ENCODE peak calls at places on chromosomes 4 and X, in four cellular contexts. H is stomach, W is endothelial cell of umbilical vein, Y is sigmoid colon. N is an unnamed sample.

GRCh38 chr4:6893449-6894085 is 16.1 kb upstream of the TBC1D14 start:
- DNase-seq in H (peak), W (no peak), Y (peak), N (peak)

GRCh38 chrX:41781500-41781899 is 57.5 kb downstream of the GPR82 start:
- DNase-seq in W (peak), H (no peak), Y (no peak), N (peak)

GRCh38 chrX:133435544-133436124 is 20.3 kb upstream of the GPC4 start:
- DNase-seq in H (no peak), Y (no peak), W (no peak), N (no peak)

GRCh38 chr4:83456184-83456501 is 285 bp downstream of the MRPS18C start:
- DNase-seq in H (no peak), W (no peak), Y (no peak), N (no peak)

GRCh38 chr4:79198886-79199591 is 126.8 kb downstream of the NAA11 start:
- DNase-seq in Y (no peak), W (no peak), H (no peak), N (peak)

GRCh38 chrX:79366556-79366887 is 612 bp downstream of the ITM2A start:
- DNase-seq in H (no peak), Y (no peak), W (no peak), N (peak)

GRCh38 chrX:53196678-53197077 is 28.3 kb downstream of the KDM5C start:
- DNase-seq in H (no peak), Y (no peak), W (no peak), N (no peak)

GRCh38 chrX:23003121-23003520 is 3.4 kb downstream of the DDX53 start:
- DNase-seq in W (peak), H (no peak), Y (no peak), N (no peak)

GRCh38 chr4:5749568-5749967 is 38.6 kb downstream of the EVC start:
- DNase-seq in W (no peak), Y (peak), H (no peak), N (no peak)

GRCh38 chr4:81723927-81724587 is 252.3 kb upstream of the RASGEF1B start:
- DNase-seq in Y (peak), W (no peak), H (peak), N (peak)

GRCh38 chrX:152641996-152642395 is 4.3 kb downstream of the GABRQ start:
- DNase-seq in H (no peak), Y (no peak), W (peak), N (peak)

GRCh38 chr4:60805500-60806313 is 394.4 kb upstream of the ADGRL3 start:
- DNase-seq in H (no peak), W (no peak), Y (no peak), N (peak)

GRCh38 chrX:101195442-101196173 is 24.0 kb upstream of the DRP2 start:
- DNase-seq in Y (peak), H (no peak), W (no peak), N (no peak)

GRCh38 chrX:69285401-69285871 is 120.2 kb upstream of the PJA1 start:
- DNase-seq in H (no peak), Y (peak), W (no peak), N (no peak)

GRCh38 chr4:6475492-6476020 is 3.1 kb upstream of the PPP2R2C start:
- DNase-seq in H (no peak), Y (peak), W (no peak), N (no peak)

GRCh38 chr4:32735856-32736590 is 2015.9 kb downstream of the PCDH7 start:
- DNase-seq in Y (no peak), W (no peak), H (no peak), N (no peak)

GRCh38 chrX:37872303-37872655 is 24.9 kb upstream of the DYNLT3 start:
- DNase-seq in H (no peak), Y (no peak), W (no peak), N (no peak)

GRCh38 chr4:141635726-141636076 is 682 bp upstream of the IL15 start:
- DNase-seq in W (no peak), Y (no peak), H (no peak), N (peak)

GRCh38 chr4:141636077-141636770 is at the start of gene IL15:
- DNase-seq in W (peak), H (peak), Y (peak), N (peak)

GRCh38 chr4:141640692-141641091 is 4.3 kb downstream of the IL15 start:
- DNase-seq in Y (no peak), H (no peak), W (no peak), N (no peak)

GRCh38 chr4:141637565-141637964 is 1.2 kb downstream of the IL15 start:
- DNase-seq in W (no peak), Y (no peak), H (no peak), N (no peak)

GRCh38 chr4:141636771-141637460 is 533 bp downstream of the IL15 start:
- DNase-seq in Y (peak), H (peak), W (peak), N (peak)
- TF ChIP-seq POLR2A in Y (no peak), H (no peak), W (no peak), N (no peak)

DNA sequence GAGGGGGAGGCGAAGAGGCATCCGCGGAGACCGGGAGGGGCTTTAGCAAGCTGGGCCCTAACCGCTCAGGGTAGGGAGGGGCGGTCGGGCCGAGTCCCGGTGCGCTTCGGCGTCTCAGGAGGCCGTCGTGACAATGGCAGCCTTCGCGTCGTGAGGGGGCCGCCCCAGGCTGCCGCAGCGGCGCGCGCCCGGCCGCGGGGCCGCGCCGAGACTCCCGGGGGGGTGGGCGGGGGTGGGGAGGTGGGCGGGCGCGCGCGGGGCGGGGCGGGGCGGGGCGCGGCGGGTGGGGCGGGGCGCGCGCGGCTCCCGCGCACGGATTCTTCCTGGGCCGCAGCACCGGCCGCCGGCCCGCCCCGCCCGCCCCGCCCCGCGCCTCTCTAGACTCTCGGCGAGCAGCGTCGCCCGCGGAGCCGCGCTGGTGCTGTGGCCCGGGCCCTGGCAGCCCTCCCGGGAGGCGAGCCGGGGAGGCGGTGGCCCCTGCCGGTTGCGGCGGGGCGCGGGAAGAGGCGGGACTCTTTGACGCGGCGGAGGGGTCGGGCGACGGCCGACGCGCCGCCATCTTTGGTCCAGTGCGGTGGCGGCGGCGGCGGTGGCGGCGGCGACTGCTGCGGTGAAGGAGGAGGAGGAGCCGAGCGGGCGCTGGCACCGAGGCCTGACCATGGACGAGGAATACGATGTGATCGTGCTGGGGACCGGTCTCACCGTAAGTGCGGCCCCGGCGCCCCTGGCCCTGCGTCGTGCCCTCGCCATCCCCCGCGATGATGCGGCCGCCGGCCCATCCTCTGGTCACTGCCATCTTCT is at the start of gene GDI1:
- DNase-seq in H (peak), W (no peak), Y (peak), N (peak)
- TF ChIP-seq POLR2A in H (no peak), W (no peak), Y (peak), N (peak)

DNA sequence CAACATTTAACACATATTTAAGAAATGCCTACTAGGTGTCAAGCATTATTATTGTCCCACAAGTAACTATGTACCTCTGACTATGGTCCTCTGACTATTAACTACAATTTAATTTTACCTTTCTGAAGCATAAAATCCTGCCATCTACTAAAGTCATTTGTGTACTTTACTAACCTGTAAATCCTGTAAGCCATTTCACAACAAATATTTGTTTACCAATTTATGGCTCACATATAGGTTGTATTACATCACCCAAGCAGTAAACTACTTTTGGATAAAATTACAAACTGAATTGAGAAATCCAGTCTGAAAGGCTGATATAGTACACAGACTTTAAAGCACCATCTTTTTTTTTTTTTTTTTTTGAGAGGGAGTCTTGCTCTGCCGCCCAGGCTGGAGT is 43.8 kb downstream of the CNGA1 start:
- DNase-seq in H (no peak), Y (no peak), W (no peak), N (no peak)
- TF ChIP-seq POLR2A in H (no peak), Y (no peak), W (no peak), N (no peak)

DNA sequence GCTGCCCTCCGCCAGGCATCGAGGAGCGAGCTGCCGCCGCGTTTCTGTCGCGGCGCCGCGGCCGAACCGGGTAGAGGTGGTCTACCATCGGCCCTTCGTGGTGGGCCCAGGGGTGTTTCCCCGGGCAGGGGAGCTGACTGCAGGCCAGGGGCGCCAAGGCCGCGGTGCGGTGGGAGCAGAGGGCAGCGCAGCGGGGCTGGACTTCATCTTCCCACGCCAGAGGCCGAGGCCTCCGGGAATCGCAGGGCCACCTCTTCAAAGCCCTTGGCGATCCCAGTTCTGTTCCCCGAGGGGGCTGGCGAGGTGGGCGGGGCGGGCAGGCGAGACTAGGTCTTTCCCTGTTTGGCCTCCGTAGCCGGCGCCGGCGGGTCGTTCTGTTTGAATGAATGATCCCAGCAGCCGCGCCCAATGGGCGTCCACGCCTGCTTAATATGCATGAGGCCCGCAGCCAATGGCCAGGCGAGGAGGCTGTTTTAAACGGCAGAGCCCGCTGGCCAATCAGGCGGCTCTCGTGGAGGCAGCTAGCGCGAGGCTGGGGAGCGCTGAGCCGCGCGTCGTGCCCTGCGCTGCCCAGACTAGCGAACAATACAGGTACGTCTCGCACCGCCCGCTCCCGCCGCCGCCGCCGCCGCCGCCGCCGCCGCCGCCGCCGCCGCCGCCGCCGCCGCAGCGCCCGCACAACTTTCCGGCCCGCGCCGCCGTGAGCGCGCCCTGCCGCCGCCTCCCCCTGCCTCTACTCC is at the start of gene HMGB3:
- DNase-seq in W (peak), Y (peak), H (peak), N (peak)
- TF ChIP-seq POLR2A in W (no peak), Y (no peak), H (no peak), N (peak)

DNA sequence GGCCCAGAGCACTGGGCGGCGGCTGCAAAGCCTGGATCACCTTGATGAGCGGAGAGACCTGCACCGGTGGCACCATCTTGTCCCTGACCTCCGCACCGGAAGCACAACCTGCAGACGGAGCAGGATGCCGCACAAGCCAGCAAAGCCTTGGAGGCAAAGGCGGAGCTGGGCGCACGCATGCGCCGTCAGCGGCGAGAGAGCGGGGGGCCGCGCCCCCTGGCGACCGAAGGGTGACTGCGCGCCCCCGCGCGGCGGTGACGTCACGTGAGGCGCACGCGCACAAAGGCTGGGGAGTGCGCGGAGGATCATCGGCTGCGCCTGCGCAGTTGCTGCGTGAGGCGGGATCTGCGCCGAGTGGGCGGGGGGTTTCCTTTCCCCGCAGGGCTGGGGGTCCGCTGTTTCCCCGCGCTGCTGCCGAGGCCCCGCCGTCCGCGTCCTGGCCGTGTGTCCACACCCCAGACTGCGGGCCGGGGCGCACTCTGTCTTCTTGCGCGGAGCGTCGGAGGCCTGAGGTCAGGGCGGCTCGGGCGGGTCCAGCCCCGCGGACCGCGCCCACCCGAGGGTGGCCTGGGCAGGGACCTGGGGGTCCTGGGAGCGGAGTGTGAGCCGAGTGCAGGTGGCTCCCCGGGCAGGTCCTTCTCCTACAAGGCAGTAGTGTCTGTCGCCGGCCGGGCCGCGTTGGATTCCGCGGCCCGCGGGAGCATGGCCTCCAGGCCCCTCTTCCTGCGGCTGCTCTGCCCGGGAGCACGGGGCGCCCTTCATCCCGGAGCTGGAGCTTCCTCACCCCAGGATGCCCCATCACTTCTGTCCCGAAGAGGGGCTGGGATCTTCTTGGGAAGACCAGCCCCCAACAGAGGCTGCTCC is at the start of the genes ATP5ME and MYL5:
- DNase-seq in Y (peak), W (peak), H (peak), N (peak)
- TF ChIP-seq POLR2A in Y (peak), W (peak), H (no peak), N (peak)

GRCh38 chrX:1392376-1393130 is 640 bp upstream of the SLC25A6 start:
- DNase-seq in H (peak), Y (peak), W (no peak), N (no peak)
- TF ChIP-seq POLR2A in H (no peak), Y (no peak), W (peak), N (peak)

GRCh38 chr4:183443609-183444148 is 757 bp upstream of the CDKN2AIP start:
- DNase-seq in W (peak), H (no peak), Y (peak), N (peak)
- TF ChIP-seq POLR2A in W (no peak), H (no peak), Y (no peak), N (no peak)

GRCh38 chrX:15493118-15494082 is at the start of gene PIR:
- DNase-seq in H (peak), W (peak), Y (peak), N (peak)
- TF ChIP-seq POLR2A in H (no peak), W (peak), Y (no peak), N (peak)

DNA sequence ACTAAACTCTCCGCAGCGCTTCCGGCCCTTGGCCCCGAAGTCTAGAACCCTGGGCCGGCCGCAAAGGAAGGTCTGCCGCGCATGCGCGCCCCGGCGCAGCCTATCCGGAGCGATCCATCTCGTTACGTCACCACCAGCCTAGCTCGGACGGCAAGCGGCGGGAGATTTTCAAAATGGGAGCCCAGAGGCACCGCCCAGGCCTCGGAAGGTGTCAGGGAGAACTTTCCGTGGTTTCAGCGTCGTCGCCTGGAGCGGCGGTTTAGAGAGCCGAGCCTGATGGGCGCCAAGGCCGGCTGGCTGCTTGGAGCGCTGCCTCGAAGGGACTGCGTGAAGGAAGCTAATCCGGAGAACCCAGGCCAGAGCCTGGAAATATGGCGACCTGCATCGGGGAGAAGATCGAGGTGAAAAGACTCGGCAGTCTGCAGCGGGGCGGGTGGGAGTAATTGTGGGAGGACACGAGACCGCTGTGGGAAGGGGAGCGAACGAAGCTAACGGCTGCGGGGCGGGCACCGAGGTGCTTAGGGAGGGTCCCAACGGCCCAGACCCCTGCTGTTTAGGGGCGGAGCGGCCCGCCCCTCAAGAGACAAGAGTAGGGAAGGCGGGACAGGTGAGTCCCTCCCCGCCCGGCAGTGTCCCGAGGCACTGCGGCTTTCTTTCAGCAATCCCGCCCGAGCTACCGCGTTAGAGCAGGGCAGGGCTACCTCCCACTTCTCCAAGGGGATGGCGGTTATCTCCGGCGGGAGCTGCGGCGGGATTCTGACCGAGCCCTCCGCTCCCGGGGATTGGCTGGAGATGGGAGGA is at the start of gene PLK4:
- DNase-seq in H (peak), Y (peak), W (peak), N (peak)
- TF ChIP-seq POLR2A in H (no peak), Y (no peak), W (peak), N (peak)

GRCh38 chr4:30719363-30720020 is 677 bp upstream of the PCDH7 start:
- DNase-seq in W (peak), Y (peak), H (peak), N (no peak)

GRCh38 chr4:30717208-30718020 is 2.8 kb upstream of the PCDH7 start:
- DNase-seq in W (peak), H (peak), Y (peak), N (no peak)

GRCh38 chr4:30718889-30719252 is 1.3 kb upstream of the PCDH7 start:
- DNase-seq in Y (no peak), W (peak), H (no peak), N (no peak)

GRCh38 chr4:30716671-30717207 is 3.4 kb upstream of the PCDH7 start:
- DNase-seq in W (peak), H (no peak), Y (no peak), N (no peak)

DNA sequence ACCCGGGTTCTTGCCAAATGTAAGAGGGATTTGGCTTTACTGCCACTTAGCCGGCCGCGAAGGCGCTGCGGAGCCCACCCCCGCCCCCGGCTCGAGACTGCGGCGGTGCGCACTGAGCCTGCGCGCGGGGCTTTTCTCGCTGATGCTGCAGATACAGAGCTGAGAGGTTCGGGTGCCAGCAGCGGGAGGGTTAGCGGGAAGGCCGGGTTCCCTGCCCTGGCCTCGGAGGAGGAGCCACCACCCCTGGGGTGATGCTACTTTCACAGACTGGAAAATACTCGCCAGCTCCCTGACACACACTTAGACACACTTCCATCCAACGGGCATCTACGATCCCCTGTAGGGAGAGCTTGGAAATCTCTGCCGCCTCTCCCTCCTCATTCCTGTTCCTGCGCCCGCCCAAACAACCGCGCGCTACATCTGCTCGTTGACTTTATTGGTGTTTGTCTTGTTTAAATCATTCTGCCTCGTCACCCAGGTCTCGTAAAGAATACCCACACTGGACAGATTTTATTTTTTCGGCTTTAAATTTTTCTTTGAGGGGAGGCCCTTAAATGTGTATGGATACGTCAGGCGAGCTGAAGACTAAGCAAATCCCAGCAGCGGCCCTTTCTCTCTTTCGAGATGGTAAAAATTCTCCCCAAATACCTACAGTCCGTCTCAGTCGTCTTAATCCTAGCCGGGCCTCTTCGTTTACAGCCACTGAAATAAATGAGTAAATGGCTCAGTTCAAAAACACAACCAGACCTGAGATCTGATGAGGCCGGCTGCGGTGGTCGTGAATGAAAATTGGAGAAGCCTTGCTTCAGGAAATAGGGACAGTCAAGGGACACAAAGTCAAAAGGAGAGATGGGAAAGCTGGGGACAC is 1.9 kb upstream of the PCDH7 start:
- DNase-seq in Y (peak), W (peak), H (peak), N (no peak)
- TF ChIP-seq POLR2A in Y (no peak), W (peak), H (no peak), N (no peak)

N was measured in erythroblast.